ENCODE peak calls at places on chromosomes 4 and X, in five cellular contexts. B is SK-N-SH, A is GM23338, U is HCT116, F is K562. T is an unnamed sample.

GRCh38 chr4:156109943-156110925 is 156.6 kb upstream of the CTSO start:
- DNase-seq in B (no peak), U (no peak), A (peak; percentile 72), F (peak; percentile 1), T (peak; percentile 67)

GRCh38 chr4:46949822-46950221 is 40.8 kb upstream of the COX7B2 start:
- DNase-seq in A (no peak), F (no peak), U (no peak), B (no peak), T (no peak)

GRCh38 chr4:122450847-122451246 is 5.7 kb downstream of the IL2 start:
- DNase-seq in A (peak; percentile 91), F (peak; percentile 34), B (no peak), U (peak; percentile 73), T (no peak)

GRCh38 chrX:25600776-25601175 is 537.4 kb upstream of the MAGEB18 start:
- DNase-seq in A (no peak), U (no peak), B (no peak), F (no peak), T (no peak)

GRCh38 chr4:772118-772517 is 53.8 kb downstream of the CPLX1 start:
- DNase-seq in A (no peak), U (no peak), B (no peak), F (no peak), T (no peak)

GRCh38 chr4:33649015-33649414 is 2595.3 kb downstream of the ARAP2 start:
- DNase-seq in B (no peak), U (peak; percentile 21), F (peak; percentile 5), A (peak; percentile 49), T (no peak)

GRCh38 chr4:17013382-17014006 is 115.0 kb upstream of the LDB2 start:
- DNase-seq in U (no peak), F (no peak), A (no peak), B (no peak), T (no peak)

GRCh38 chrX:8913665-8914409 is 112.7 kb upstream of the FAM9A start:
- DNase-seq in A (no peak), F (no peak), B (no peak), U (no peak), T (no peak)

GRCh38 chrX:42497356-42497755 is 280.6 kb downstream of the PPP1R2C start:
- DNase-seq in F (no peak), B (no peak), U (no peak), A (no peak), T (no peak)

GRCh38 chrX:23317799-23318724 is 16.6 kb upstream of the PTCHD1 start:
- DNase-seq in U (no peak), F (peak; percentile 41), B (peak; percentile 69), A (peak; percentile 53), T (peak; percentile 13)

GRCh38 chr4:147984065-147984777 is 252.3 kb downstream of the ARHGAP10 start:
- DNase-seq in B (peak; percentile 55), F (peak; percentile 54), U (peak; percentile 13), A (peak; percentile 88), T (peak; percentile 6)

GRCh38 chr4:1116837-1117236 is 3.5 kb upstream of the RNF212 start:
- DNase-seq in B (no peak), U (no peak), F (no peak), A (no peak), T (no peak)

GRCh38 chr4:153757407-153757806 is 2.4 kb downstream of the RNF175 start:
- DNase-seq in U (no peak), F (no peak), B (no peak), A (peak; percentile 37), T (no peak)

GRCh38 chr4:17912011-17912410 is 101.2 kb downstream of the NCAPG start:
- DNase-seq in F (no peak), B (no peak), U (no peak), A (no peak), T (no peak)

GRCh38 chrX:137427813-137428212 is 138.1 kb upstream of the ZIC3 start:
- DNase-seq in F (no peak), U (no peak), A (peak; percentile 42), B (no peak), T (no peak)

GRCh38 chr4:105520819-105521790 is 31.3 kb upstream of the ARHGEF38 start:
- DNase-seq in B (peak; percentile 69), A (peak; percentile 76), F (peak; percentile 58), U (peak; percentile 32), T (peak; percentile 12)

GRCh38 chrX:2320580-2321327 is 180.0 kb downstream of the DHRSX start:
- DNase-seq in U (no peak), A (no peak), F (no peak), B (peak; percentile 37), T (peak; percentile 55)

GRCh38 chr4:158791588-158791987 is 22.8 kb downstream of the FNIP2 start:
- DNase-seq in F (no peak), A (no peak), U (no peak), B (no peak), T (no peak)

GRCh38 chr4:119303587-119304305 is 18.2 kb downstream of the FABP2 start:
- DNase-seq in A (no peak), U (no peak), B (no peak), F (no peak), T (no peak)

GRCh38 chr4:147610666-147611065 is 6.5 kb upstream of the TMEM184C start:
- DNase-seq in U (no peak), B (peak; percentile 10), A (no peak), F (no peak), T (no peak)

GRCh38 chr4:179804440-179804839 is 2362.2 kb upstream of the AGA start:
- DNase-seq in B (no peak), F (no peak), U (no peak), A (no peak), T (no peak)

GRCh38 chr4:105060628-105061027 is 86.0 kb upstream of the TET2 start:
- DNase-seq in A (no peak), B (no peak), U (no peak), F (no peak), T (peak; percentile 79)

GRCh38 chr4:88734403-88734949 is 36.8 kb upstream of the NAP1L5 start:
- DNase-seq in F (no peak), U (no peak), A (no peak), B (no peak), T (no peak)

GRCh38 chr4:7650606-7651400 is 216.1 kb upstream of the PSAPL1 start:
- DNase-seq in A (peak; percentile 85), B (no peak), U (peak; percentile 16), F (peak; percentile 56), T (no peak)

GRCh38 chr4:7648813-7649395 is 214.2 kb upstream of the PSAPL1 start:
- DNase-seq in U (no peak), F (no peak), B (no peak), A (no peak), T (no peak)

GRCh38 chr4:7649411-7649740 is 214.6 kb upstream of the PSAPL1 start:
- DNase-seq in A (no peak), F (no peak), U (no peak), B (no peak), T (no peak)

GRCh38 chr4:7651461-7651921 is 216.8 kb upstream of the PSAPL1 start:
- DNase-seq in U (no peak), F (no peak), B (peak; percentile 87), A (peak; percentile 48), T (no peak)

GRCh38 chr4:7649741-7650531 is 215.2 kb upstream of the PSAPL1 start:
- DNase-seq in U (peak; percentile 7), F (peak; percentile 23), B (no peak), A (no peak), T (peak; percentile 16)
- TF ChIP-seq POLR2AphosphoS5 in U (no peak), F (no peak), B (peak; percentile 87), A (no peak), T (no peak)

GRCh38 chr4:109735566-109736454 is 5.9 kb upstream of the PLA2G12A start:
- DNase-seq in B (no peak), F (peak; percentile 94), U (no peak), A (no peak), T (no peak)

GRCh38 chr4:109733728-109734127 is 3.9 kb upstream of the PLA2G12A start:
- DNase-seq in F (peak; percentile 63), U (no peak), A (no peak), B (no peak), T (no peak)

GRCh38 chr4:109739547-109739946 is 9.7 kb upstream of the PLA2G12A start:
- DNase-seq in F (no peak), B (no peak), A (no peak), U (no peak), T (no peak)

DNA sequence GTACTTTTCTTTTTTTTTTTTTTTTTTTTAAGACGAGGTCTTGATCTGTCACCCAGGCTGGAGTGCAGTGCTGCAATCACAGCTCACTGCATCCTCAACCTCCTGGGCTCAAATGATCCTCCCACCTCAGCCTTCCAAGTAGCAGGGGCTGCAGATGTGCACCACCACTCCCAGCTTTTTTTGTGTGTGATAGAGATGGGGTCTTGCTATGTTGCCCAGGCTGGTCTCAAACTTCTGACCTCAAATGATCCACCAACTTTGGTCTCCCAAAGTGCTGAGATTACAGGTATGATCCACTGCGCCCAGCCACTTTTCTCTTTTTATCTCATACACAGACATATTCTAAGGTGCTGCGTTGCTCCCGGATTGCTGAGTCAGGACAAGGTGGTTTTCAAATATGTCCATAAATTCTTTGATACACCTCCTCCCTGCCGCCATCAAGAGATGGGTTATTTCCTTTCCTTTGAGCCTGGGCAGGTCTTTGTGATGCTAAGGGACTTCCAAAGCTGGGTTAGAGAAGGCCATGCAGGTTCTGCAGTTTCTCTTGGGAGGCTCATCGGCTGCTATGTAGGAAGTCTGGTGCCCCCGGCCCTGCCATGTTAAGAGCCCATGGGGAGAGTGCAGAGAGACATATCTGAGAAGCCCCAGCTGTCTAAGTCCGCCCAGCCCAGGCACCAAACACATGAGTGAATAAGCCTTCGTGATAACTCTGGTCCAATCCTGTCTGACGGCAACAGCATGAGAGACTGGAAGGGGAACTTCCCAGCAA is 8.4 kb upstream of the PLA2G12A start:
- DNase-seq in F (no peak), U (no peak), B (no peak), A (peak; percentile 28), T (no peak)
- TF ChIP-seq CTCF in F (no peak), U (no peak), B (no peak), A (no peak), T (no peak)

DNA sequence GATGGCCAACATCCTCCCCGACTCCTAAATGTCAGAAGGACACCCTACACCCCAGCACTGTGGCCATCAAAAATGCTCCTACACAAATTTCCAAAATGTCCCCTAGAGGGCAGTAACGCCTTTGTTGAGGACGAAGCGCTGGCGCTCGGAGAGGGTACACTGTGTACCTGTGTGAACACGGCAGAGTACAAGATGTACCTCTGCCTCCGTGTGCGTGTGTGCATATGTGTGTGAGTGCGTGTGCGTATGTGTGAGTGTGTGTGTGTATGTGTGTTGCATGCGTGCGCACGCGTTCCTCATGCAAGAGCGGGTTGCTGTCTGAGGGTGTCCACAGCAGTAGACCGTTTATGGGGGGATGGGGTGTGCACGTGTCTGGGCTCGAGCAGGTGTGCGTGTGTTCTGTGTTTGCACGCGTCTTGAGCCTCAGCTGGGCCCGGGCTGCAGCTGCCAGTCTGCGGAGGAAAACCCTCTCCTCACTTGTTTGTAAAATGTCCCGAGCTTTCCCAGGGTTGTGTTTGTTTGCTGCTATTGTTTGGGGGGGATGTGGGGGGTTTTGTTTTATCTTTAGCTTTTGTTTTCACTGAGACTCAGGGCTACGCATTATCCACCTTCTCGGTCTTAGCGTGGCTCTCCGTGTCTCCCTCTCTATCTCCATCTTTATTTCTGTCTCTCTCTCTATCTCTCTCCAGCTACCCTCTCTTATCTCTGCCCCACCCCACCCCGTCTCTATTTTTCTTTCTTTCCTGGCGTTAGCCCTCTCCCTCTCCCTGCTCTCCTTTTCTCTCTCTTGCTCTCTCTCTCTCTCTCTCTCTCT is 10.4 kb upstream of the TSPYL2 start:
- DNase-seq in B (peak; percentile 68), F (peak; percentile 81), A (peak; percentile 77), U (peak; percentile 50), T (no peak)
- TF ChIP-seq REST in B (no peak), F (no peak), A (no peak), U (no peak), T (no peak)

DNA sequence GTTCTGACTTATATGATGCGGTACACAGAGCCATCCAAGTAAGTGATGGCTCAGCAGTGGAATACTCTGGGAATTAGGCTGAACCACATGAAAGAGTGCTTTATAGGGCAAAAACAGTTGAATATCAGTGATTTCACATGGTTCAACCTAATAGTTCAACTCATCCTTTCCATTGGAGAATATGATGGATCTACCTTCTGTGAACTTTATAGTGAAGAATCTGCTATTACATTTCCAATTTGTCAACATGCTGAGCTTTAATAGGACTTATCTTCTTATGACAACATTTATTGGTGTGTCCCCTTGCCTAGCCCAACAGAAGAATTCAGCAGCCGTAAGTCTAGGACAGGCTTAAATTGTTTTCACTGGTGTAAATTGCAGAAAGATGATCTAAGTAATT is 15.4 kb upstream of the AFP start:
- DNase-seq in F (no peak), A (no peak), B (no peak), U (no peak), T (no peak)
- TF ChIP-seq POLR2AphosphoS5 in F (no peak), A (no peak), B (no peak), U (no peak), T (no peak)

T was measured in HL-60.